ENCODE peak calls at places on chromosomes 5 and 9, in four cellular contexts. F is GM23248; R is activated CD8-positive, alpha-beta memory T cell treated with anti-CD3 and anti-CD28 coated beads, Interleukin-2, amount 50 U/mL, for 48 hours; V is T-helper 2 cell. C is an unnamed sample.

GRCh38 chr9:133580416-133580738 is 28.8 kb downstream of the FAM163B start:
- DNase-seq in F (no peak), R (no peak), V (no peak), C (no peak)

GRCh38 chr5:42813533-42813932 is 1.8 kb upstream of the SELENOP start:
- DNase-seq in F (no peak), R (no peak), V (no peak), C (no peak)

GRCh38 chr9:92652461-92652860 is 17.5 kb downstream of the IPPK start:
- DNase-seq in F (no peak), R (no peak), V (no peak), C (no peak)

GRCh38 chr5:56815657-56816545 is 552 bp downstream of the MAP3K1 start:
- DNase-seq in F (peak), R (peak), V (peak), C (peak)

GRCh38 chr5:1028481-1029269 is 20.1 kb downstream of the NKD2 start:
- DNase-seq in F (no peak), R (no peak), V (no peak), C (no peak)

GRCh38 chr5:761854-762685 is 22.5 kb downstream of the ZDHHC11B start:
- DNase-seq in F (no peak), R (peak), V (no peak), C (no peak)

GRCh38 chr9:70609542-70610286 is 195.3 kb upstream of the KLF9 start:
- DNase-seq in F (peak), R (no peak), V (no peak), C (no peak)

GRCh38 chr9:113609562-113610318 is 146.2 kb downstream of the RGS3 start:
- DNase-seq in F (no peak), R (no peak), V (no peak), C (no peak)

GRCh38 chr9:127912296-127912695 is 4.5 kb downstream of the ST6GALNAC4 start:
- DNase-seq in F (no peak), R (no peak), V (no peak), C (no peak)

GRCh38 chr9:93827545-93828330 is 127.4 kb downstream of the BARX1 start:
- DNase-seq in F (peak), R (peak), V (peak), C (no peak)

GRCh38 chr5:96124589-96124988 is 162.9 kb upstream of the ELL2 start:
- DNase-seq in F (peak), R (no peak), V (no peak), C (no peak)

GRCh38 chr9:129783516-129784361 is 19.2 kb upstream of the TOR1B start:
- DNase-seq in F (peak), R (peak), V (peak), C (peak)